ENCODE peak calls at places on chromosomes 3 and 15, in eight cellular contexts. C is NCI-H1092, F is cardiac septum, K is GOT3, W is GF-D8, Q is hippocampal formation, X is ecto neural progenitor cell, S is HepG2. O is an unnamed sample.

GRCh38 chr3:69182588-69183299 is 60.3 kb upstream of the LMOD3 start:
- DNase-seq in C (no peak), F (no peak), K (no peak), W (no peak), Q (no peak), X (no peak), S (no peak), O (no peak)

GRCh38 chr15:67461735-67462134 is 59.2 kb upstream of the C15orf61 start:
- DNase-seq in C (no peak), F (no peak), K (no peak), W (no peak), Q (no peak), X (no peak), S (no peak), O (no peak)

GRCh38 chr3:134473868-134474546 is 11.8 kb downstream of the ANAPC13 start:
- DNase-seq in C (peak), F (no peak), K (peak), W (no peak), Q (peak), X (peak), S (peak), O (peak)

GRCh38 chr3:128342701-128343180 is 123.9 kb downstream of the DNAJB8 start:
- DNase-seq in C (no peak), F (no peak), K (no peak), W (no peak), Q (no peak), X (no peak), S (no peak), O (no peak)

GRCh38 chr3:152843955-152844354 is 9.0 kb downstream of the P2RY1 start:
- DNase-seq in C (no peak), F (no peak), K (no peak), W (no peak), Q (no peak), X (no peak), S (no peak), O (no peak)

GRCh38 chr3:182626484-182627467 is 166.5 kb upstream of the ATP11B start:
- DNase-seq in C (no peak), F (no peak), K (no peak), W (no peak), Q (no peak), X (no peak), S (no peak), O (no peak)

GRCh38 chr15:77282333-77282732 is 137.6 kb downstream of the PEAK1 start:
- DNase-seq in C (no peak), F (no peak), K (no peak), W (no peak), Q (no peak), X (no peak), S (peak), O (no peak)

GRCh38 chr3:123314409-123315270 is 112.9 kb downstream of the SEC22A start:
- DNase-seq in C (peak), F (no peak), K (no peak), W (no peak), Q (no peak), X (no peak), S (no peak), O (no peak)

GRCh38 chr3:150961949-150962348 is 10.6 kb downstream of the CLRN1 start:
- DNase-seq in C (no peak), F (no peak), K (no peak), W (no peak), Q (no peak), X (no peak), S (no peak), O (no peak)

GRCh38 chr15:26158176-26158575 is 295.0 kb upstream of the ATP10A start:
- DNase-seq in C (no peak), F (no peak), K (no peak), W (no peak), Q (no peak), X (no peak), S (no peak), O (no peak)

GRCh38 chr3:103056552-103056951 is 621.7 kb downstream of the ZPLD1 start:
- DNase-seq in C (no peak), F (no peak), K (no peak), W (no peak), Q (no peak), X (no peak), S (peak), O (no peak)

GRCh38 chr3:8824238-8824637 is 54.8 kb upstream of the OXTR start:
- DNase-seq in C (no peak), F (no peak), K (no peak), W (no peak), Q (no peak), X (no peak), S (no peak), O (no peak)

GRCh38 chr3:56980798-56981390 is 79.6 kb upstream of the SPATA12 start:
- DNase-seq in C (no peak), F (peak), K (peak), W (peak), Q (no peak), X (no peak), S (no peak), O (peak)

GRCh38 chr3:57910988-57911387 is 97.2 kb upstream of the FLNB start:
- DNase-seq in C (no peak), F (no peak), K (no peak), W (no peak), Q (no peak), X (no peak), S (peak), O (peak)

GRCh38 chr3:10007126-10007782 is 19.0 kb upstream of the FANCD2 start:
- DNase-seq in C (no peak), F (peak), K (no peak), W (no peak), Q (no peak), X (no peak), S (no peak), O (no peak)

GRCh38 chr3:46228259-46229222 is 13.7 kb upstream of the CCR3 start:
- DNase-seq in C (no peak), F (no peak), K (no peak), W (peak), Q (no peak), X (no peak), S (no peak), O (peak)

GRCh38 chr3:51024765-51025681 is 350.3 kb downstream of the DOCK3 start:
- DNase-seq in C (no peak), F (no peak), K (no peak), W (no peak), Q (no peak), X (no peak), S (no peak), O (no peak)

GRCh38 chr3:107574650-107575049 is 51.9 kb downstream of the BBX start:
- DNase-seq in C (no peak), F (no peak), K (no peak), W (peak), Q (peak), X (no peak), S (peak), O (peak)

GRCh38 chr15:85500729-85501128 is 120.3 kb downstream of the AKAP13 start:
- DNase-seq in C (no peak), F (no peak), K (no peak), W (no peak), Q (no peak), X (no peak), S (no peak), O (no peak)

GRCh38 chr15:48244923-48245322 is 38.8 kb downstream of the SLC12A1 start:
- DNase-seq in C (no peak), F (no peak), K (no peak), W (no peak), Q (no peak), X (no peak), S (no peak), O (no peak)

GRCh38 chr15:25882466-25882865 is 19.3 kb upstream of the ATP10A start:
- DNase-seq in C (no peak), F (no peak), K (no peak), W (no peak), Q (no peak), X (no peak), S (no peak), O (no peak)

GRCh38 chr3:131163-131889 is 65.2 kb upstream of the CHL1 start:
- DNase-seq in C (peak), F (no peak), K (no peak), W (no peak), Q (no peak), X (no peak), S (no peak), O (no peak)

GRCh38 chr15:79023546-79023890 is 67.1 kb downstream of the RASGRF1 start:
- DNase-seq in C (no peak), F (no peak), K (no peak), W (no peak), Q (no peak), X (no peak), S (no peak), O (no peak)

GRCh38 chr3:41200669-41201021 is 1.3 kb downstream of the CTNNB1 start:
- DNase-seq in C (no peak), F (no peak), K (no peak), W (peak), Q (peak), X (no peak), S (peak), O (peak)

GRCh38 chr3:36700537-36701248 is 63.7 kb downstream of the DCLK3 start:
- DNase-seq in C (peak), F (no peak), K (no peak), W (peak), Q (peak), X (no peak), S (peak), O (peak)

GRCh38 chr3:86990734-86991481 is at the start of gene VGLL3:
- DNase-seq in C (no peak), F (no peak), K (peak), W (no peak), Q (no peak), X (peak), S (no peak), O (no peak)

GRCh38 chr15:58707397-58707796 is 42.1 kb downstream of the ADAM10 start:
- DNase-seq in C (no peak), F (no peak), K (no peak), W (no peak), Q (no peak), X (no peak), S (no peak), O (no peak)

GRCh38 chr3:157029365-157029790 is 130.6 kb downstream of the CCNL1 start:
- DNase-seq in C (no peak), F (no peak), K (no peak), W (no peak), Q (no peak), X (no peak), S (no peak), O (no peak)

GRCh38 chr3:32840086-32840841 is 22.5 kb downstream of the TRIM71 start:
- DNase-seq in C (no peak), F (no peak), K (no peak), W (no peak), Q (no peak), X (peak), S (peak), O (no peak)

O was measured in AML-193.